ENCODE peak calls at places on chromosome 14, in five cellular contexts. S, O, I, N and W are unnamed samples.

GRCh38 chr14:41167040-41167439 is 439.6 kb upstream of the LRFN5 start:
- DNase-seq in I (no peak), S (no peak), N (no peak), O (no peak), W (peak)

GRCh38 chr14:64706552-64707193 is 2.4 kb downstream of the PLEKHG3 start:
- DNase-seq in S (peak), O (no peak), N (no peak), I (peak), W (peak)

GRCh38 chr14:65301862-65302539 is 110.5 kb upstream of the FUT8 start:
- DNase-seq in S (no peak), O (no peak), I (no peak), N (no peak), W (no peak)

GRCh38 chr14:21070610-21071224 is 613 bp downstream of the ARHGEF40 start:
- DNase-seq in I (peak), S (peak), N (no peak), O (peak), W (peak)

GRCh38 chr14:93712838-93713724 is 75.2 kb downstream of the PRIMA1 start:
- DNase-seq in S (no peak), O (peak), I (no peak), N (no peak), W (no peak)

GRCh38 chr14:77542349-77543239 is 44.0 kb upstream of the ISM2 start:
- DNase-seq in O (no peak), N (no peak), I (no peak), S (peak), W (no peak)

GRCh38 chr14:55399912-55400311 is 11.7 kb downstream of the ATG14 start:
- DNase-seq in S (no peak), O (peak), N (no peak), I (no peak), W (no peak)

GRCh38 chr14:92692822-92693226 is 55.6 kb downstream of the LGMN start:
- DNase-seq in N (no peak), I (no peak), O (peak), S (peak), W (no peak)

GRCh38 chr14:77139540-77140342 is 1.9 kb downstream of the ZDHHC22 start:
- DNase-seq in N (no peak), I (peak), S (peak), O (no peak), W (peak)

GRCh38 chr14:24206260-24207103 is 986 bp downstream of the TSSK4 start:
- DNase-seq in S (no peak), O (no peak), N (no peak), I (no peak), W (no peak)

DNA sequence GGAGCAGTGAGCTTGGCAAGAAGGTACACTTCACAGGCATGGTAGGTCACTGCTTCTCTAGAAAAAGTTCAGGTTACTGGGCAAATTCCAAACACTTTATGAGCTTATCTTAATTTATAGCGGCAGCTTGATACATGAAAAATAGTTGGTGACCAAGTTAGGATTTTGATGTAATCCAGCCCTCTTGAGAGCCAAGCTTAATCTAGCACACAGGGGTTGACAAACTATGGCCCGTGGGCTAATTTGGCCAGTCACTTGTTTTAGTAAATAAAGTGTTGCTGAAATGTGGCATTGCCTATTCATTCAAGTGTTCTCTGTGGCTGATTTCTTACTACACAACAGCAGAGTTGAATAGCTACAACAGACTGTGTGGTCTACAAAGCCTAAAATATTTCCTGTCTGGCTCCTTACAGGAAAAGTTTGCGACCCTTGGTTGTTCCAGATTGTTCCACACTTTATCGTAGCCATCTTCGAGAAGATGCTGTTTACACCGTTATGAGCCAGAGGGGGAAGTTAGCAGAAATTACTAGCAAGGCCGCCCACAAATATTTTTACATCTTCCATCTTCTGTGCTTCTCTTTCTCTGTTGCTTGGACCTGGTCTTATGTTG is 120.9 kb downstream of the DAAM1 start:
- DNase-seq in O (no peak), S (no peak), I (no peak), N (no peak), W (no peak)
- H4K91ac ChIP-seq in O (no peak), S (no peak), I (no peak), N (no peak), W (no peak)

DNA sequence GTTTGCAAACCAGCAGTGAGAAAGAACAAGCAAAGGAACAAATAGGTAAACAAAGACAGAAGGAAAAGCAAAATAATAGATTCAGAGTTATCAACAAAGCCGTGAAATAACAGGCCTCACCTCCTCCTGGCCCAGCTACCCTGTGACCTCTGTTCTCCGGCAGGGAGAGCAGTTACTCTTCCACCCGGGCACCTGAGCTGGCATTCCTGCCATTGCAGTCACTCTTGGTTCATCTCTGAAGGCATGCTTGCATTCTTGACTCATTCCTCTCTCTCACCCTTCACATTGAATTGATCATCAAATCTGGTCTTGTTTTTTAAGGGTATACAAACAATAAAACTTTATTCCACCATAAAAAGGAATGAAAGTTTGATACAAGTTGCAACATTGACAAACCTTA is 95.1 kb downstream of the TTC8 start:
- DNase-seq in O (no peak), I (no peak), N (no peak), S (no peak), W (no peak)
- H3K14ac ChIP-seq in O (no peak), I (no peak), N (no peak), S (no peak), W (no peak)

DNA sequence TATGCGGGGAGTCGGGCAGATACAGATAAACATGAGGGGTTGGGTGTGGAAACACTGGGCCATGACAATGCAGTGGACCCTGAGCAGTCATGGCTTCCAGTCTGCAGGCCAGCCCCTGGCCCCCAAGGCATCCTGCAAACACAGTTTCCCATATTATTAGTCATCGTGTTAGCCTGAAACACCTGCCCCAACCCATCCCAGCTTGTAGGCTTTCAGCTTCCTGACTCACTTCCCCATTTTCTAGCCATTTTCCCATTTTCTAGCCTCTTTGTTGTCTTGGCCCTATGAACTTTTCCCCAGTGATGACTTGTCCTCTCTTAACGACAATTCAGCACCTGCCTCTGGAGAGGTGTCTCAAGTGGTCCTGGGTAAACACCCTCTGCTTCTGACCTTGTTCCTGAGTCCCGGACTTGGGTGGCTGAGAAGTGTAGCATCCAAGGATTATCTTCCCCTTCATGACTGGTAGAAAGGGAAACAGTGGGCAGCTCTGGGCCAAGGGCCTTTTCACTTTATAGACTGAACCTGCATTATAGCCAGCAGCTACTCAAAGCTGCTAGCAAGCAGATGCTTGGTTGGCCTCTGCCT is 4.3 kb upstream of the PGF start:
- DNase-seq in O (no peak), S (no peak), I (no peak), N (no peak), W (no peak)
- H4K91ac ChIP-seq in O (no peak), S (no peak), I (no peak), N (no peak), W (no peak)

GRCh38 chr14:22981090-22982012 is 1.0 kb downstream of the AJUBA start:
- DNase-seq in S (peak), I (no peak), N (no peak), O (no peak), W (peak)

GRCh38 chr14:22982477-22983245 is at the start of gene AJUBA:
- DNase-seq in S (peak), I (peak), O (peak), N (no peak), W (peak)

GRCh38 chr14:22980672-22981089 is 1.7 kb downstream of the AJUBA start:
- DNase-seq in S (no peak), I (peak), O (peak), N (no peak), W (peak)

GRCh38 chr14:22979748-22980392 is 2.5 kb downstream of the AJUBA start:
- DNase-seq in I (no peak), N (no peak), O (no peak), S (no peak), W (no peak)

GRCh38 chr14:22982013-22982476 is 306 bp downstream of the AJUBA start:
- DNase-seq in S (peak), N (no peak), I (no peak), O (no peak), W (peak)
- H3K14ac ChIP-seq in S (peak), N (no peak), I (peak), O (peak), W (peak)